ENCODE peak calls at places on chromosomes 1 and 21, in six cellular contexts. One of them, this sample, is unnamed.

GRCh38 chr1:113940365-113941244 is 11.5 kb downstream of the HIPK1 start:
- DNase-seq in WERI-Rb-1: no peak
- DNase-seq in RWPE1: no peak
- DNase-seq in Peyer's patch: no peak
- DNase-seq in GM20000: peak
- DNase-seq in lower leg skin: no peak
- DNase-seq in this sample: no peak

GRCh38 chr1:19672237-19672636 is 7.6 kb downstream of the HTR6 start:
- DNase-seq in WERI-Rb-1: no peak
- DNase-seq in RWPE1: no peak
- DNase-seq in Peyer's patch: no peak
- DNase-seq in GM20000: no peak
- DNase-seq in lower leg skin: no peak
- DNase-seq in this sample: no peak

GRCh38 chr1:11273595-11274234 is 717 bp downstream of the UBIAD1 start:
- DNase-seq in WERI-Rb-1: no peak
- DNase-seq in RWPE1: no peak
- DNase-seq in Peyer's patch: no peak
- DNase-seq in GM20000: no peak
- DNase-seq in lower leg skin: peak
- DNase-seq in this sample: no peak

GRCh38 chr1:207316141-207316540 is 5.3 kb upstream of the CD55 start:
- DNase-seq in WERI-Rb-1: no peak
- DNase-seq in RWPE1: no peak
- DNase-seq in Peyer's patch: no peak
- DNase-seq in GM20000: no peak
- DNase-seq in lower leg skin: no peak
- DNase-seq in this sample: no peak

GRCh38 chr1:10424034-10424433 is 6.2 kb upstream of the CENPS start:
- DNase-seq in WERI-Rb-1: no peak
- DNase-seq in RWPE1: no peak
- DNase-seq in Peyer's patch: no peak
- DNase-seq in GM20000: no peak
- DNase-seq in lower leg skin: no peak
- DNase-seq in this sample: no peak

GRCh38 chr1:54371936-54372385 is 34.2 kb downstream of the SSBP3 start:
- DNase-seq in WERI-Rb-1: no peak
- DNase-seq in RWPE1: no peak
- DNase-seq in Peyer's patch: no peak
- DNase-seq in GM20000: no peak
- DNase-seq in lower leg skin: no peak
- DNase-seq in this sample: no peak

GRCh38 chr1:103129255-103129654 is 20.9 kb upstream of the COL11A1 start:
- DNase-seq in WERI-Rb-1: no peak
- DNase-seq in RWPE1: no peak
- DNase-seq in Peyer's patch: no peak
- DNase-seq in GM20000: no peak
- DNase-seq in lower leg skin: no peak
- DNase-seq in this sample: no peak

GRCh38 chr21:46482225-46482845 is 23.6 kb downstream of the DIP2A start:
- DNase-seq in WERI-Rb-1: no peak
- DNase-seq in RWPE1: no peak
- DNase-seq in Peyer's patch: no peak
- DNase-seq in GM20000: no peak
- DNase-seq in lower leg skin: no peak
- DNase-seq in this sample: no peak

GRCh38 chr1:186286615-186287317 is 88.3 kb downstream of the TPR start:
- DNase-seq in WERI-Rb-1: no peak
- DNase-seq in RWPE1: no peak
- DNase-seq in Peyer's patch: no peak
- DNase-seq in GM20000: no peak
- DNase-seq in lower leg skin: no peak
- DNase-seq in this sample: no peak

GRCh38 chr1:17912491-17912890 is 157.4 kb downstream of the ACTL8 start:
- DNase-seq in WERI-Rb-1: no peak
- DNase-seq in RWPE1: no peak
- DNase-seq in Peyer's patch: no peak
- DNase-seq in GM20000: no peak
- DNase-seq in lower leg skin: peak
- DNase-seq in this sample: no peak

GRCh38 chr1:17908945-17909344 is 153.8 kb downstream of the ACTL8 start:
- DNase-seq in WERI-Rb-1: no peak
- DNase-seq in RWPE1: no peak
- DNase-seq in Peyer's patch: no peak
- DNase-seq in GM20000: no peak
- DNase-seq in lower leg skin: peak
- DNase-seq in this sample: no peak

GRCh38 chr1:17911789-17912188 is 156.7 kb downstream of the ACTL8 start:
- DNase-seq in WERI-Rb-1: no peak
- DNase-seq in RWPE1: no peak
- DNase-seq in Peyer's patch: no peak
- DNase-seq in GM20000: no peak
- DNase-seq in lower leg skin: no peak
- DNase-seq in this sample: no peak

GRCh38 chr1:17913326-17914115 is 158.4 kb downstream of the ACTL8 start:
- DNase-seq in WERI-Rb-1: no peak
- DNase-seq in RWPE1: no peak
- DNase-seq in Peyer's patch: no peak
- DNase-seq in GM20000: no peak
- DNase-seq in lower leg skin: peak
- DNase-seq in this sample: no peak

GRCh38 chr1:17909634-17910033 is 154.5 kb downstream of the ACTL8 start:
- DNase-seq in WERI-Rb-1: peak
- DNase-seq in RWPE1: no peak
- DNase-seq in Peyer's patch: no peak
- DNase-seq in GM20000: no peak
- DNase-seq in lower leg skin: peak
- DNase-seq in this sample: peak
- TF ChIP-seq CTCF in WERI-Rb-1: peak
- TF ChIP-seq CTCF in RWPE1: no peak
- TF ChIP-seq CTCF in Peyer's patch: no peak
- TF ChIP-seq CTCF in GM20000: no peak
- TF ChIP-seq CTCF in lower leg skin: no peak
- TF ChIP-seq CTCF in this sample: peak

DNA sequence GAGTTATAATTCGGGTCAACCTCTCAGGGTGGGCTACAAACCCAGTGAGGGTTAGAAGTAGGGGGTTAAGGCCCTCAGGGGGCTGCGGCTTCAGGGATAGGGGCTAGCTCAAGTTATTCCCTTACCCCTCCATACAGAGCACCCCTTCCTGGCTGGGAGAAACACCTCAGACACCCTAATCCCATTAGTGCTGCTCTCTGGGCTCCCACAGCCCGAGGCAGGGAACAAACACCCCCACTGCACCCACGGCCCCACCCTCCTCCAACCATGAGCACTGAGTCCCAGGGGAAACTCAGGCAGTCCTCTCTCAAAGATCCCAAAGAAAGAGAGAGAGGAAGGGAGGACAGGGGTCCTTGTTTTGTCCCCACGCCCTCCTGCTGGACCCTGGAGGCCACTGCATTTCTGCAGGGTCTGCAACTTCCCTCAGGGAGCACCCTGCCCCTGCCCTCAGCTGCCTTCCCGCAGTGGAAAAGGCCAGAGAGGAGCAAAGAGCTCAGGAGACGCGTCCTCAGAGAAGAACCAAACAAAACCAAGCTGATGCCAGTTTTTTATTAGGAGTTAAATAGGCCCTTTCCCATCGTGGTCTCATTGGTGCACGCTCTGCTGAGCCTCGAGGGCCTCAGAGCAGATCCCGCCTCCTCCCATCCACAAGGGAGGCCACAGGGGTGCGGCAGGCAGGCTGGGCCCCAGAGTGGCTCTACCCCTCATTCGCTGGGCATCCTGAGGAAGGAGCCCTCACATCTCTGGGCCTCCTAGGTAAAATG is 1.4 kb upstream of the S100A4 start:
- DNase-seq in WERI-Rb-1: no peak
- DNase-seq in RWPE1: no peak
- DNase-seq in Peyer's patch: no peak
- DNase-seq in GM20000: no peak
- DNase-seq in lower leg skin: peak
- DNase-seq in this sample: no peak
- TF ChIP-seq CTCF in WERI-Rb-1: peak
- TF ChIP-seq CTCF in RWPE1: no peak
- TF ChIP-seq CTCF in Peyer's patch: no peak
- TF ChIP-seq CTCF in GM20000: no peak
- TF ChIP-seq CTCF in lower leg skin: no peak
- TF ChIP-seq CTCF in this sample: no peak

GRCh38 chr1:193740762-193741161 is 554.3 kb upstream of the B3GALT2 start:
- DNase-seq in WERI-Rb-1: no peak
- DNase-seq in RWPE1: no peak
- DNase-seq in Peyer's patch: no peak
- DNase-seq in GM20000: no peak
- DNase-seq in lower leg skin: no peak
- DNase-seq in this sample: no peak
- TF ChIP-seq CTCF in WERI-Rb-1: no peak
- TF ChIP-seq CTCF in RWPE1: no peak
- TF ChIP-seq CTCF in Peyer's patch: no peak
- TF ChIP-seq CTCF in GM20000: no peak
- TF ChIP-seq CTCF in lower leg skin: no peak
- TF ChIP-seq CTCF in this sample: no peak

GRCh38 chr1:74732960-74733615 is at the start of the genes CRYZ and TYW3:
- DNase-seq in WERI-Rb-1: peak
- DNase-seq in RWPE1: peak
- DNase-seq in Peyer's patch: peak
- DNase-seq in GM20000: peak
- DNase-seq in lower leg skin: peak
- DNase-seq in this sample: peak
- TF ChIP-seq CTCF in WERI-Rb-1: no peak
- TF ChIP-seq CTCF in RWPE1: no peak
- TF ChIP-seq CTCF in Peyer's patch: no peak
- TF ChIP-seq CTCF in GM20000: no peak
- TF ChIP-seq CTCF in lower leg skin: no peak
- TF ChIP-seq CTCF in this sample: no peak

DNA sequence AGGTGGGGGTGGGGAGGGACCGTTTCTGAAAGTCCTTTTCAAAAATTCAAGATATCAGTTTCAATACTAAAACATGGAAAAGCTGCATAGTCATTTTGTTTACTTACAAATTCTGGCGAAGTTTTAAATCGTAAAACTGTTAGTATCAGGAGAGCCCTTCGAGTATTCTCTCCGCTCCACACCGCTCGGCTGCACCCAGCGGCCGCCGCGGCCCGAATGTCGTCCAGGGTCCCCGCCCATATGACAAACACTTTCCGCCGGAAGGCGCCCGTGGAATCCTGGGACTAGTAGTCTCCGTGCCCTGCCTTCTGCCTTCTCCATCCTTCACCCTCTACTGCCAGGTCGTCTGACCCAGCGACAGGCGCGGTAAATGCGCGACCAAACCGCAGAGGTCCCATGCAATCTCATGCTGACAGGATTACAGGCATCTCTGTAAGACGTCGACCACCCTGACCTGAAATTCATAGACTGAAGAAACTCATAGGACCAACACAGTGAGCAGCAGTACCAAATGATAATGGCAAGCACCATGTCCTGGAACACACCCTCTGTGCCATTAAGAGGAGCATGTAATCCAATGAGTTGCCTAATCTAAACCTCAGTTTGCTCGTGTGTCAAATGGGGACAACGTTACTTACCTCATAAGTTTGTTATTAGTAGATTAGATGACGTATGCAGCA is at the start of gene TOR1AIP2:
- DNase-seq in WERI-Rb-1: peak
- DNase-seq in RWPE1: peak
- DNase-seq in Peyer's patch: peak
- DNase-seq in GM20000: peak
- DNase-seq in lower leg skin: peak
- DNase-seq in this sample: peak
- TF ChIP-seq CTCF in WERI-Rb-1: no peak
- TF ChIP-seq CTCF in RWPE1: no peak
- TF ChIP-seq CTCF in Peyer's patch: no peak
- TF ChIP-seq CTCF in GM20000: no peak
- TF ChIP-seq CTCF in lower leg skin: no peak
- TF ChIP-seq CTCF in this sample: no peak

GRCh38 chr1:117069220-117069844 is 9.2 kb downstream of the TTF2 start:
- DNase-seq in WERI-Rb-1: no peak
- DNase-seq in RWPE1: no peak
- DNase-seq in Peyer's patch: no peak
- DNase-seq in GM20000: no peak
- DNase-seq in lower leg skin: no peak
- DNase-seq in this sample: no peak
- TF ChIP-seq CTCF in WERI-Rb-1: no peak
- TF ChIP-seq CTCF in RWPE1: no peak
- TF ChIP-seq CTCF in Peyer's patch: no peak
- TF ChIP-seq CTCF in GM20000: no peak
- TF ChIP-seq CTCF in lower leg skin: no peak
- TF ChIP-seq CTCF in this sample: no peak

DNA sequence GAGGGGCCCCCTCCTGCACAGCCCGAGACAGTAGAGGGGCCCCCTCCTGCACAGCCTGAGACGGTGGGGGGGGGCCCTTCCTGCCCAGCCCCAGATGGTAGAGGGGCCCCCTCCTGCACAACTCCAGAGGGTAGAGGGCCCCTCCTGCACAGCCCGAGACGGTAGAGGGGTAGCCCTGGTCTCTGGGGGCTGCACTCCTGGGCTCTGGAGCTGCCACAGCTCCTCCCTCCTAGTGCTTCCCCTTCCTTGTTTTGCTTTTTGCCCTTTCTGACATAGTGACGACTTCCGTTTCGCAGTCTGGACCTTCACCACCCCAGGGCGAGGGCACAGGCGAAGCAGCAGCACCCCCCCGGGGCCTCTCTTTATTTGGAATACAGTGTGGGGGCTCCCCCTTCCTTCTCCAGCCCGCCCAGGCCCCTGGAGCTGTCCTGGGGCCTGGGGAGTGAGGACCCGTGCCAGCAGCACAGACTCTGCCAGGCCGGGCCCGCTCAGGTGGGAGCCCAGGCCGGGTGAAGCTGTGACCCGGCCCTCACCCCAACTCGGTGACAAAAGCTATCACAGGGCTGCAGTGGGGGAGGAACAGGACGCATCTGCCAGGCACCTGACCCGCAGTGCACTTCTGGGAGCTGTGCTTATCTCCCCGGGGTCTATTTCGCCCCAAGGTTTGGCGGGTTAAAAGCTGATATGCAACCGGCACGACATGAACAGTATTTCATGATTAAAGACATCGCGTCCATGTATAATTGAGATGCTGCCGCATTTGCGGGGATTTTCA is 1.1 kb upstream of the PRXL2B start:
- DNase-seq in WERI-Rb-1: peak
- DNase-seq in RWPE1: peak
- DNase-seq in Peyer's patch: peak
- DNase-seq in GM20000: peak
- DNase-seq in lower leg skin: peak
- DNase-seq in this sample: peak
- TF ChIP-seq CTCF in WERI-Rb-1: no peak
- TF ChIP-seq CTCF in RWPE1: no peak
- TF ChIP-seq CTCF in Peyer's patch: no peak
- TF ChIP-seq CTCF in GM20000: no peak
- TF ChIP-seq CTCF in lower leg skin: no peak
- TF ChIP-seq CTCF in this sample: no peak

GRCh38 chr21:35436899-35437298 is 387.8 kb upstream of the RUNX1 start:
- DNase-seq in WERI-Rb-1: no peak
- DNase-seq in RWPE1: no peak
- DNase-seq in Peyer's patch: no peak
- DNase-seq in GM20000: no peak
- DNase-seq in lower leg skin: no peak
- DNase-seq in this sample: no peak
- TF ChIP-seq CTCF in WERI-Rb-1: no peak
- TF ChIP-seq CTCF in RWPE1: no peak
- TF ChIP-seq CTCF in Peyer's patch: peak
- TF ChIP-seq CTCF in GM20000: no peak
- TF ChIP-seq CTCF in lower leg skin: no peak
- TF ChIP-seq CTCF in this sample: no peak

DNA sequence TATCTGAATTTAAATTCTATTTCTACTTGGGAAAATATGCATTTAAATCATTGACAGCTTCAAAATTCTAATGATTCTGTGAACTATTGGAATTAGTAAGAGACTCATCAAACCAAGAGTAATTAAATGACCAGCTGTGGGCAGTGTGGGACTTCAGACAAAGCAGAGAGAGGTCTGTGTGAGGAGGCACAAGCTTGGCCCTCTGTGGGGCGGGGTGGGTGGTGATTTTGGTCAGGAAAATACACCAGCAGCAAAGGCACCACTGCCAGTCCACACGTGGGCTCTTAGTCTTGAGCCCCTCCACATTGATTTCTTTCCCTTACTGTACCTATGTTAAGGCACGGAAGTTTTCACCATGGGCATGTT is 39.2 kb upstream of the RAB4A start:
- DNase-seq in WERI-Rb-1: no peak
- DNase-seq in RWPE1: no peak
- DNase-seq in Peyer's patch: no peak
- DNase-seq in GM20000: no peak
- DNase-seq in lower leg skin: peak
- DNase-seq in this sample: no peak
- TF ChIP-seq CTCF in WERI-Rb-1: no peak
- TF ChIP-seq CTCF in RWPE1: no peak
- TF ChIP-seq CTCF in Peyer's patch: no peak
- TF ChIP-seq CTCF in GM20000: no peak
- TF ChIP-seq CTCF in lower leg skin: no peak
- TF ChIP-seq CTCF in this sample: no peak